ENCODE peak calls at places on chromosomes 6 and 20, in seven cellular contexts. H, O, P, W, J, R and Q are unnamed samples.

GRCh38 chr6:136494710-136495109 is 55.5 kb downstream of the MAP7 start:
- DNase-seq in H (no peak), O (no peak), P (no peak), W (no peak), J (no peak), R (no peak), Q (no peak)

GRCh38 chr20:23048283-23049200 is 930 bp downstream of the THBD start:
- DNase-seq in H (peak), O (no peak), P (no peak), W (peak), J (peak), R (no peak), Q (no peak)

GRCh38 chr6:30685157-30685976 is 1.1 kb downstream of the PPP1R18 start:
- DNase-seq in H (peak), O (peak), P (peak), W (no peak), J (no peak), R (peak), Q (no peak)

GRCh38 chr6:70149209-70149788 is 153.6 kb downstream of the COL9A1 start:
- DNase-seq in H (no peak), O (no peak), P (no peak), W (no peak), J (no peak), R (no peak), Q (no peak)

GRCh38 chr20:10671221-10671849 is 2.5 kb downstream of the JAG1 start:
- DNase-seq in H (peak), O (peak), P (peak), W (peak), J (no peak), R (peak), Q (no peak)

GRCh38 chr6:142301421-142302391 is at the start of gene ADGRG6:
- DNase-seq in H (peak), O (peak), P (peak), W (no peak), J (peak), R (peak), Q (peak)

GRCh38 chr20:49838546-49838945 is 25.9 kb downstream of the SLC9A8 start:
- DNase-seq in H (no peak), O (no peak), P (no peak), W (no peak), J (no peak), R (no peak), Q (no peak)

GRCh38 chr6:14766595-14766994 is 479.3 kb upstream of the JARID2 start:
- DNase-seq in H (no peak), O (no peak), P (no peak), W (no peak), J (no peak), R (no peak), Q (no peak)

GRCh38 chr20:2688041-2688591 is 4.5 kb upstream of the EBF4 start:
- DNase-seq in H (peak), O (peak), P (peak), W (no peak), J (peak), R (no peak), Q (no peak)

GRCh38 chr6:155125916-155126315 is 130.8 kb downstream of the TIAM2 start:
- DNase-seq in H (no peak), O (no peak), P (no peak), W (no peak), J (no peak), R (no peak), Q (no peak)

GRCh38 chr20:60144428-60144827 is 186.2 kb downstream of the CDH26 start:
- DNase-seq in H (no peak), O (no peak), P (no peak), W (no peak), J (no peak), R (no peak), Q (no peak)

GRCh38 chr6:3876131-3876530 is 27.0 kb downstream of the FAM50B start:
- DNase-seq in H (no peak), O (no peak), P (no peak), W (peak), J (peak), R (no peak), Q (no peak)

GRCh38 chr6:26457407-26457795 is 354 bp upstream of the BTN2A1 start:
- DNase-seq in H (no peak), O (no peak), P (no peak), W (no peak), J (peak), R (no peak), Q (no peak)

GRCh38 chr6:167501831-167502385 is 177.0 kb downstream of the TTLL2 start:
- DNase-seq in H (no peak), O (no peak), P (peak), W (no peak), J (no peak), R (peak), Q (no peak)

GRCh38 chr6:51303313-51303712 is 484.6 kb downstream of the TFAP2B start:
- DNase-seq in H (peak), O (no peak), P (no peak), W (no peak), J (no peak), R (no peak), Q (no peak)

GRCh38 chr6:43772571-43773049 is 2.6 kb downstream of the VEGFA start:
- DNase-seq in H (peak), O (peak), P (peak), W (peak), J (no peak), R (peak), Q (no peak)
- TF ChIP-seq CTCF in H (no peak), O (no peak), P (no peak), W (no peak), J (no peak), R (no peak), Q (no peak)

DNA sequence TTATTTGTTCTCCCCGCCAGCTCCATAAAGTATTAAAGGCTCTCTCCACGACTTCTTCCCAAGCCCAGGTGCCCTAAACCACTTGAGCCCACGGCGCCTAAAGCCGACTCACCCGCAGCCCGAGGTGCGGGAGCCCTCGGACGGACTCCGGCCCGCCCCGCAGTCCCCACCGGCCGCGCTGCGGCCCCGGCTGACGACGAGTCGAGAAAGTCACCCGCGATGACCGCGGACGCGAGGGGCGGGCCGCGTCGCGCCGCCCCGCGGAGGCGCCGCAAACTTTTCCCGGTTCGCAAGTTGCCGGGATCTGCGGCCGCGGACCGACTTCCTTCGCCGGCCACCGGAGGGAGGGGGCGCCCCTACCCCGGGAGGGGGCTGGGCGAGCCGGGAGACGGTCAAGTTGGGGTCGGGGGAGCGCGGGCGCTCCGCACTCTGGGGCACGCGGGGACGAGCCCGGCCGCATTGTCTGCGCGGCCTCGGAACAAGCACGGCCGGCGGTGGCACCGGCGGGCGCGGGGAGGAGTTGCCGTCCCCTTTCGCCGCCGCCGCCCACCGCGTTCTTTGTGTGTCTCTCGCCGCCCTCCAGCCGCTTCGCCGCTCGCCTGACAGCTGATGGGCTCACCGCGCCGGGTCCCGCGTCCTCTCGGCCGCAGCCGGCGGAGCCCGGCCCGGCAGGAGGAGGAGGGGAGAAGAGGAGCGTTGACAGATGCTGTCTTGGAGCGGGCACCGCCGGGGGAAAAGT is 131.5 kb downstream of the OGFRL1 start:
- DNase-seq in H (no peak), O (no peak), P (peak), W (peak), J (peak), R (peak), Q (peak)
- TF ChIP-seq CTCF in H (no peak), O (no peak), P (peak), W (no peak), J (peak), R (no peak), Q (peak)

GRCh38 chr20:19498756-19499155 is 259.3 kb upstream of the RIN2 start:
- DNase-seq in H (no peak), O (no peak), P (no peak), W (no peak), J (no peak), R (no peak), Q (no peak)
- TF ChIP-seq CTCF in H (no peak), O (no peak), P (no peak), W (no peak), J (no peak), R (no peak), Q (no peak)

GRCh38 chr20:54051019-54051418 is 19.4 kb downstream of the BCAS1 start:
- DNase-seq in H (no peak), O (no peak), P (no peak), W (no peak), J (no peak), R (no peak), Q (no peak)
- TF ChIP-seq CTCF in H (no peak), O (no peak), P (no peak), W (no peak), J (no peak), R (no peak), Q (no peak)

DNA sequence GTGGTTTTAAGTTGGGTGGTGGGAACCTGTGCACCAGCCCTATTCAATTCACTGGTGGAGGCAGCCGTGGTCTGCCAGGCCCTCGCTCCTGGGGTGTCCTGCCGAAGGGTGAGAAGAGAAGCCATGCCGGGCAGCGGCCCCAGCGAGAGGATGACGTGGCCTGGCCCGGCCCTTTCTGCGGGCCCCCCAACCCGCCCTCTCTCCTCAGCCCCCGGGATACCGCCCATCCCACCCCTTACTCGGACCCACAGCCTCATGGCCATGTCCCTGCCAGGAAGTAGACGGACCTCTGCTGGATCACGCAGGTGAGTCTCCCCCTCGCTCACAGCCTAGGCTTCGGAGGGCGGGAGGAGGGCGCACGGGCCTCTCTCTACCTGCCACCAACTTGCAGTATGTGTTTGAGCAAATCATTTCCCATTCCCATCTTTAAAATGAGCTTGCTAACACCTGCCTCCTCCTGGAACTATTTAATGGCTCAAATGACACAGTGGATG is 30.1 kb downstream of the SNPH start:
- DNase-seq in H (no peak), O (no peak), P (no peak), W (no peak), J (no peak), R (no peak), Q (no peak)
- TF ChIP-seq CTCF in H (no peak), O (no peak), P (no peak), W (no peak), J (no peak), R (no peak), Q (no peak)

GRCh38 chr20:21643417-21643816 is 62.0 kb upstream of the PAX1 start:
- DNase-seq in H (no peak), O (no peak), P (no peak), W (no peak), J (no peak), R (peak), Q (no peak)

GRCh38 chr20:21640556-21640955 is 64.9 kb upstream of the PAX1 start:
- DNase-seq in H (no peak), O (peak), P (no peak), W (no peak), J (no peak), R (peak), Q (no peak)
- TF ChIP-seq CTCF in H (no peak), O (peak), P (no peak), W (no peak), J (no peak), R (peak), Q (no peak)

GRCh38 chr6:10343320-10343719 is 71.6 kb downstream of the TFAP2A start:
- DNase-seq in H (peak), O (no peak), P (no peak), W (no peak), J (no peak), R (no peak), Q (no peak)
- TF ChIP-seq CTCF in H (no peak), O (no peak), P (no peak), W (no peak), J (no peak), R (no peak), Q (no peak)